ENCODE peak calls at places on chromosomes 12 and 14, in ten cellular contexts. G is sigmoid colon; H is effector memory CD4-positive, alpha-beta T cell; N is Panc1; F is heart right ventricle; U is left ventricle myocardium inferior; R is A549; C is cardiac muscle cell; O is OCI-LY7; I is endodermal cell. L is an unnamed sample.

GRCh38 chr14:67940894-67941455 is 121.4 kb downstream of the RAD51B start:
- DNase-seq in G (no peak), H (no peak), N (no peak), F (peak; percentile 13), U (no peak), R (no peak), C (peak; percentile 92), O (no peak), I (no peak), L (no peak)

GRCh38 chr14:21455592-21455911 is 371 bp downstream of the CHD8 start:
- DNase-seq in G (no peak), H (no peak), N (no peak), F (no peak), U (no peak), R (no peak), C (peak; percentile 34), O (no peak), I (no peak), L (no peak)

GRCh38 chr14:104292084-104292970 is 153.9 kb downstream of the KIF26A start:
- DNase-seq in G (peak; percentile 53), H (no peak), N (no peak), F (no peak), U (peak; percentile 9), R (no peak), C (no peak), O (no peak), I (peak; percentile 63), L (no peak)

GRCh38 chr12:109020750-109021380 is at the start of gene SVOP:
- DNase-seq in G (peak; percentile 76), H (no peak), N (no peak), F (peak; percentile 83), U (peak; percentile 82), R (peak; percentile 71), C (peak; percentile 95), O (no peak), I (peak; percentile 100), L (peak; percentile 86)

GRCh38 chr12:100251917-100252316 is 15.0 kb downstream of the DEPDC4 start:
- DNase-seq in G (no peak), H (no peak), N (no peak), F (no peak), U (no peak), R (no peak), C (no peak), O (no peak), I (no peak), L (no peak)

GRCh38 chr12:106178582-106178981 is 39.8 kb upstream of the NUAK1 start:
- DNase-seq in G (no peak), H (no peak), N (no peak), F (no peak), U (no peak), R (no peak), C (no peak), O (no peak), I (peak; percentile 78), L (no peak)

GRCh38 chr14:73283592-73284379 is 46.5 kb downstream of the PAPLN start:
- DNase-seq in G (no peak), H (no peak), N (no peak), F (no peak), U (no peak), R (no peak), C (peak; percentile 52), O (no peak), I (peak; percentile 79), L (no peak)

GRCh38 chr12:70645494-70646317 is 8.5 kb upstream of the PTPRB start:
- DNase-seq in G (no peak), H (no peak), N (peak; percentile 30), F (peak; percentile 67), U (peak; percentile 40), R (peak; percentile 60), C (peak; percentile 94), O (no peak), I (peak; percentile 68), L (peak; percentile 78)

GRCh38 chr12:77893918-77894317 is 63.2 kb downstream of the NAV3 start:
- DNase-seq in G (no peak), H (no peak), N (peak; percentile 28), F (no peak), U (no peak), R (peak; percentile 11), C (peak; percentile 34), O (no peak), I (no peak), L (peak; percentile 7)

GRCh38 chr12:71315328-71315960 is 124.2 kb upstream of the LGR5 start:
- DNase-seq in G (no peak), H (no peak), N (no peak), F (no peak), U (no peak), R (no peak), C (peak; percentile 19), O (no peak), I (no peak), L (no peak)

GRCh38 chr14:55589171-55589570 is 9.2 kb downstream of the KTN1 start:
- DNase-seq in G (no peak), H (no peak), N (no peak), F (no peak), U (no peak), R (no peak), C (no peak), O (no peak), I (no peak), L (no peak)

GRCh38 chr12:77062846-77063461 is 2.4 kb downstream of the E2F7 start:
- DNase-seq in G (no peak), H (no peak), N (peak; percentile 64), F (peak; percentile 37), U (no peak), R (no peak), C (peak; percentile 84), O (no peak), I (no peak), L (no peak)

GRCh38 chr14:52551696-52552062 is 626 bp downstream of the TXNDC16 start:
- DNase-seq in G (no peak), H (peak; percentile 2), N (no peak), F (no peak), U (no peak), R (no peak), C (peak; percentile 53), O (peak; percentile 55), I (no peak), L (no peak)

DNA sequence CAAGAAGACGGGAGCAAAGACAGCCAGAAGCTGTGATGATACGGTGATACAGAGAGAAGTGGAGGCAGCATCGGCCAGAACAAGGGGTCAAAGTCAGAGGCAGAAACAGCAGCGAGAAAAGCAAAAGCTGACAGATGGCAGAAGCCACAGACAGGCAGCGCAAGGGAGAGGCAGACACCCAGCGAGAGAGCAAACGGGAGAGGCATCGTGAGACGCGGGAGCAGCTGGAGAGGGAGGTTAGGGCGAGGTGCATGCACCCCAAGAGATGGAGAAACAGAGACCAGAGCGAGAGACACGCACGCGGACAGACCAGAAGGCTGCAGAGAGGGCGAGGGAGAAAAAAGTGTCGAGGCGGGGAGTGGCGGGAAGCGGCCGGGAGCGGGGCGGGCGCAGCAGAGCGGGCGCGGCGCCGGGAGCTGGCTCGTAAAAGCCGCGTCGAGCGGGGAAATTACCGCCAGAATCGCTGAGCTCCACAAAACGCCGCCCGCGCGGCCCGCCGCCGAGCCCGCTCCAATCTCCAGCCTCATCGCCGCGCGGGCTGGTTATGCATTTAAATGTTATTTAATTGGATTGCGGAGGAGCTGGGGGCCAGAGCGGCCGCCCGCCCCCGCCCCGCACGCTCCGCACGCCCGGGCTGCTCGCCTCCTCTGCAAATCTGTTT is 15.6 kb downstream of the SMUG1 start:
- DNase-seq in G (peak; percentile 70), H (no peak), N (no peak), F (no peak), U (peak; percentile 40), R (no peak), C (peak; percentile 18), O (no peak), I (peak; percentile 80), L (peak; percentile 39)
- H3K4me3 ChIP-seq in G (peak overlapping the region; percentile 34), H (peak overlapping the region; percentile 36), N (peak overlapping the region; percentile 33), F (no peak overlapping the region), U (peak overlapping the region; percentile 61), R (no peak overlapping the region), C (peak overlapping the region; percentile 18), O (no peak overlapping the region), I (peak overlapping the region; percentile 73), L (peak overlapping the region; percentile 33)

DNA sequence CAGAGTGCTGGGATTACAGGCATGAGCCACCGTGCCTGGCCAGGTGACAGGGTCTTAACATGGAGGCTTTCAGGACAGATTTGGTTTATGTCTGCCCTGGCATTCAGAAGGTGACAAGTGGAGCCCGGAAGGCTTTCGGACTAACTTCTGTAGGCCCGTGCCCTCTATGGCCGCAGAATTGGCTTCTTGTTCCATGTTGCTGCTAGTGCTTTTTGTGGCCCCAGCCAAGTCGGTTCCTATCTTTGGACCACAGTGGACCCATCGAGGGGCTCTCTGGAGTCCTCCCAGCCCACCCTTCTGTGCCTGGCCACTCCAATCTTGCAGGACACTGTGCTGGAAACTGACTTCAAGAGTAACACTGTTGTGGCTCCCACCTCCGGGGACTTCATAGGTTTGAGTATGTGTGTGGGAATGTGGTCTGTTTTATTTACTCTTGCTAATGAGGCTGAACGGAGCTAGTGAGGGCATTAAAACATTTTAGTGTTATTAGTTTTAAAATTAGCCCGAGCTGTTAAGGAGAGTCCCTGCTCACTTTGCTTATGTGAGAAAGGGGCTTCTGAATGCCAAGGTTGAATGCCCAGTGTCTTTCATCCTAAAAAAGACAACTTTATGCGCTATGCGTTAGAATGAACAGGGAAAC is 245.9 kb downstream of the CACNA1C start:
- DNase-seq in G (peak; percentile 44), H (no peak), N (no peak), F (no peak), U (no peak), R (no peak), C (no peak), O (no peak), I (peak; percentile 49), L (no peak)
- H3K27ac ChIP-seq in G (peak overlapping the region; percentile 82), H (no peak overlapping the region), N (no peak overlapping the region), F (peak overlapping the region; percentile 33), U (peak overlapping the region; percentile 40), R (no peak overlapping the region), C (no peak overlapping the region), O (peak overlapping the region; percentile 80), I (no peak overlapping the region), L (no peak overlapping the region)

DNA sequence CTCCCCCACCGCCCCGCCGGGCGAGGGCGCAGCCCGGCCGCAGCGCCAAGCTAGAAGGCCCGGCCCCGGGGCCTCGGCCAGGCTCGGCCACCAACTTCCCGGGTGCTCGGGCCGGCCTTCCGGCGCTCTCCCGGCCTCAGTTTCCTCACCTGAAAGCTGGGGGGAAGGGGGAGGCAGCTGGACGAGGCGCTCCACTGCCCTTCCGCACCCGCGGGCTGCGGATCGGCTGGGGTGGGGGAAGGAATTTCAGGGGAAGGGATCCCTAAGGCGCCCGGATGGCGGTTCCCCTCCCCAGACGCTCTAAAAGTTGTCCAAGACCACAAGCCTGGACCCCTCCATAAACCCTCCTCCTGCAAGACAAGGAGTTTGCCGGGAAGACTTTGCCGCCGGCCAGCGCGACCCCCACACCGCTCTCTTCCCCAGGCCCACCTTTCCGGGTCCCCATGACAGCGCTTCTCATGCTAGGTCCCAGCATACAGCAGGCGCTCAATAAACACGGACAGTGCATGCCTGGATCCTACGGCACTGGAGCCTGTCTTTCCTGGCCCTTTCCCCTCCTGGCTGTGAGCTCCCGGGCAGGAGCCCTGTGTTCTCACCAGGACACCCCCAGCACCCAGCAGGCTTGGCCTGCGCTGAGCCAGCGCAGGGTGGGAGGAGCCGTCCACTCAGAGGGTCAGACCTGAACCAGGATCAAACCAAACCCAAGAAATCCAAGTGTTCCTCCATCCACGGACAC is 18.1 kb downstream of the BEGAIN start:
- DNase-seq in G (no peak), H (no peak), N (no peak), F (no peak), U (no peak), R (no peak), C (no peak), O (no peak), I (no peak), L (no peak)
- H3K4me3 ChIP-seq in G (peak overlapping the region; percentile 35), H (no peak overlapping the region), N (peak overlapping the region; percentile 57), F (no peak overlapping the region), U (peak overlapping the region; percentile 68), R (peak overlapping the region; percentile 56), C (peak overlapping the region; percentile 30), O (no peak overlapping the region), I (no peak overlapping the region), L (peak overlapping the region; percentile 53)

GRCh38 chr12:96327346-96327745 is 72.9 kb downstream of the CDK17 start:
- DNase-seq in G (no peak), H (no peak), N (no peak), F (no peak), U (no peak), R (no peak), C (no peak), O (peak; percentile 93), I (no peak), L (no peak)
- H3K27ac ChIP-seq in G (no peak overlapping the region), H (no peak overlapping the region), N (no peak overlapping the region), F (no peak overlapping the region), U (no peak overlapping the region), R (no peak overlapping the region), C (no peak overlapping the region), O (peak overlapping the region; percentile 96), I (no peak overlapping the region), L (no peak overlapping the region)

L was measured in heart left ventricle.